ENCODE peak calls at places on chromosomes 1 and 21, in eight cellular contexts. Y is astrocyte of the cerebellum, A is fibroblast of mammary gland, Z is psoas muscle, X is Calu3, Q is HFFc6, M is GM20000, F is WTC11. H is an unnamed sample.

GRCh38 chr1:172117800-172118199 is 276.5 kb downstream of the DNM3 start:
- DNase-seq in Y (peak; percentile 50), A (no peak), Z (no peak), X (no peak), Q (no peak), M (peak; percentile 7), F (no peak), H (no peak)

GRCh38 chr1:240712014-240712731 is 100.2 kb upstream of the GREM2 start:
- DNase-seq in Y (no peak), A (peak; percentile 26), Z (no peak), X (no peak), Q (peak; percentile 40), M (no peak), F (no peak), H (no peak)

GRCh38 chr1:112522621-112523020 is 13.9 kb downstream of the WNT2B start:
- DNase-seq in Y (peak; percentile 97), A (peak; percentile 93), Z (no peak), X (no peak), Q (peak; percentile 88), M (no peak), F (no peak), H (no peak)

GRCh38 chr1:88061106-88061829 is 622.8 kb upstream of the PKN2 start:
- DNase-seq in Y (peak; percentile 45), A (peak; percentile 75), Z (peak; percentile 48), X (peak; percentile 69), Q (peak; percentile 70), M (peak; percentile 10), F (peak; percentile 61), H (no peak)

GRCh38 chr1:78840447-78841251 is 165.9 kb downstream of the ADGRL4 start:
- DNase-seq in Y (peak; percentile 78), A (peak; percentile 84), Z (no peak), X (no peak), Q (peak; percentile 58), M (peak; percentile 3), F (peak; percentile 10), H (peak; percentile 89)

GRCh38 chr1:73637275-73637674 is 560.7 kb downstream of the LRRIQ3 start:
- DNase-seq in Y (no peak), A (no peak), Z (no peak), X (no peak), Q (no peak), M (no peak), F (no peak), H (no peak)

GRCh38 chr1:2210084-2210653 is 15.6 kb upstream of the FAAP20 start:
- DNase-seq in Y (no peak), A (no peak), Z (no peak), X (no peak), Q (no peak), M (no peak), F (no peak), H (peak; percentile 76)

GRCh38 chr1:58585166-58585565 is 8.1 kb upstream of the TACSTD2 start:
- DNase-seq in Y (no peak), A (no peak), Z (no peak), X (no peak), Q (no peak), M (no peak), F (no peak), H (no peak)

GRCh38 chr1:205009666-205010065 is 33.3 kb upstream of the CNTN2 start:
- DNase-seq in Y (no peak), A (no peak), Z (no peak), X (no peak), Q (no peak), M (no peak), F (no peak), H (no peak)

GRCh38 chr1:32215629-32216505 is 6.3 kb downstream of the TMEM234 start:
- DNase-seq in Y (no peak), A (peak; percentile 62), Z (peak; percentile 68), X (peak; percentile 74), Q (peak; percentile 49), M (peak; percentile 68), F (peak; percentile 78), H (no peak)

GRCh38 chr1:161705537-161705936 is 1.5 kb upstream of the FCRLA start:
- DNase-seq in Y (no peak), A (no peak), Z (no peak), X (no peak), Q (no peak), M (peak; percentile 23), F (no peak), H (no peak)

GRCh38 chr1:7648761-7649384 is 122.2 kb upstream of the VAMP3 start:
- DNase-seq in Y (no peak), A (peak; percentile 2), Z (peak; percentile 90), X (no peak), Q (no peak), M (no peak), F (no peak), H (no peak)

GRCh38 chr1:31133368-31133767 is 67.9 kb upstream of the PUM1 start:
- DNase-seq in Y (no peak), A (no peak), Z (no peak), X (no peak), Q (no peak), M (no peak), F (no peak), H (no peak)

GRCh38 chr1:17874665-17875064 is 119.5 kb downstream of the ACTL8 start:
- DNase-seq in Y (peak; percentile 55), A (peak; percentile 73), Z (no peak), X (no peak), Q (peak; percentile 94), M (no peak), F (no peak), H (no peak)

GRCh38 chr1:108590947-108591346 is 31.0 kb downstream of the EEIG2 start:
- DNase-seq in Y (peak; percentile 84), A (peak; percentile 95), Z (no peak), X (no peak), Q (peak; percentile 97), M (no peak), F (no peak), H (no peak)

GRCh38 chr21:35616090-35616489 is 444.2 kb downstream of the SETD4 start:
- DNase-seq in Y (peak; percentile 45), A (peak; percentile 80), Z (no peak), X (no peak), Q (peak; percentile 41), M (no peak), F (no peak), H (no peak)

GRCh38 chr1:3945222-3945621 is 45.1 kb upstream of the C1orf174 start:
- DNase-seq in Y (no peak), A (no peak), Z (no peak), X (no peak), Q (no peak), M (no peak), F (no peak), H (no peak)

GRCh38 chr1:246293366-246294121 is 213.5 kb downstream of the SMYD3 start:
- DNase-seq in Y (no peak), A (no peak), Z (no peak), X (no peak), Q (no peak), M (no peak), F (no peak), H (no peak)

GRCh38 chr1:174153085-174153824 is 6.1 kb upstream of the RABGAP1L start:
- DNase-seq in Y (no peak), A (no peak), Z (no peak), X (no peak), Q (peak; percentile 4), M (no peak), F (no peak), H (no peak)

GRCh38 chr1:109198043-109198695 is 15.5 kb upstream of the SARS1 start:
- DNase-seq in Y (peak; percentile 70), A (peak; percentile 91), Z (no peak), X (no peak), Q (peak; percentile 84), M (no peak), F (no peak), H (no peak)

DNA sequence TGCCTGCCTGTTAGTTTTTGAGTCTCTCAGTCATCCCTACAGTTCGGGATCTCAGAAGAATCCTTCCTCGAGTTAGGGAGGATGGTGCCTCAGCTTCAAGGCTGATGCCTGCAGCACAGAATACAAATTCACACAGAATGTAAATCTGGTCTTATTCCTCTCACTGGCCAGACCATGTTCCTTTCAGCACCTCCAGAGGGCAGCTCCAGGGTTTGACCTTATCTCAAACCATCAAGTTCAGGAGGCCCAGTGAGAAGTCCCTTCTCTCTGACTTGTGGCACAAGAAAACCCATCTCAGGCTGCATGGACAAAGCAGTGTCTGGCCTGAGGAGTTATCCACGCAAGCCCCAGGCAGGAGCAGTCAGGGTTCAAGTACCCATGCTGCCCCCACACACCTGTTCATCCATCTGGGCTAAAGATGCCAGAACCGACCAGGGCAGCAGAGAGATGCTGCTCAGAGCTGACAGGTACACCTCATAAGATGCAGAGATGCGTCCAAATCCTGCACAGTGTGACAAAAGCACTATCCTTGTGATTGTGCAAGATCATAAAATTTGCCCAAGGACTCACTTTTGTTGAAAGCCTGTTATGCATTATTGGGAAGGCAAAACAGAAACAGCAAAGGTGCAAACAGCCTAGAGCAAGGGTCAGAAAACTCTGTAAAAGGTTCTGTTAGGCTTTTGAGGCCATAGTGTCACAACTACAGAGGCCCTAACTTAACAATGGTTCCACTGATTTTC is 49.8 kb downstream of the BCAR3 start:
- DNase-seq in Y (no peak), A (peak; percentile 45), Z (no peak), X (peak; percentile 28), Q (no peak), M (peak; percentile 35), F (no peak), H (peak; percentile 54)
- TF ChIP-seq CTCF in Y (peak; percentile 31), A (peak; percentile 34), Z (peak; percentile 15), X (peak; percentile 43), Q (peak; percentile 50), M (peak; percentile 15), F (no peak), H (peak; percentile 32)

DNA sequence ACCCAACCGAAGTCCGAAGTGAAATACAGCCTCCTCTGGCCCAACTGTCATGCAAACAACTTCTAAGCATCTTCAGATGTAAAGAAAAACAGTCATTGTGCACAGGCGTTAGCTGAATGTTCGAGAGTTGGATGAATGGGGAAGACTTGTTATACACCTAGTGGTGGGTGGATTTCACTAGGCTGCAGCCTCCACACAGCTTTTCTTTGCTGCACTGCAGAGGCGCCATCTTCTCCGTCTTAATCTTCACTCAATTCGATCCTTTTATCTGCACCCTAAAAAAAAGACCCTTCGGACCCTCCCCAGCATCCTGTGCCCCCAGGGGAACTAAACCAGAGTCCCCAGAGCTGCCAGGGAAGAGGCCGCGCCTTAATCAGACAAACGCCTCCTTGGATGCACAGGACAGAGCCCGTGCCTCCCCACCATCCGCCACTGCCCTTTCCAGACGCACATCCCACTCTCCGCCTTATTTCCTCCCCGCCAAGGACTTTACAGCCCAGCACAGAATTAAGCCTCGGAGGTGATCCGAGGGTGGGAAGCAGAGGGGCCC is 1.4 kb downstream of the APP start:
- DNase-seq in Y (peak; percentile 55), A (peak; percentile 73), Z (peak; percentile 55), X (peak; percentile 40), Q (peak; percentile 57), M (peak; percentile 67), F (no peak), H (no peak)
- TF ChIP-seq CTCF in Y (peak; percentile 61), A (peak; percentile 51), Z (peak; percentile 10), X (peak; percentile 17), Q (peak; percentile 68), M (no peak), F (no peak), H (peak; percentile 60)

GRCh38 chr1:16503494-16503893 is 10.6 kb downstream of the RNU1-1 start:
- DNase-seq in Y (no peak), A (no peak), Z (no peak), X (no peak), Q (no peak), M (no peak), F (no peak), H (no peak)

GRCh38 chr1:16498573-16499359 is 15.3 kb downstream of the RNU1-1 start:
- DNase-seq in Y (peak; percentile 49), A (peak; percentile 64), Z (peak; percentile 92), X (peak; percentile 90), Q (peak; percentile 65), M (peak; percentile 99), F (peak; percentile 95), H (peak; percentile 96)
- TF ChIP-seq CTCF in Y (no peak), A (no peak), Z (no peak), X (no peak), Q (peak; percentile 47), M (no peak), F (no peak), H (no peak)

GRCh38 chr1:202329891-202330290 is 11.8 kb downstream of the UBE2T start:
- DNase-seq in Y (no peak), A (no peak), Z (no peak), X (no peak), Q (no peak), M (no peak), F (no peak), H (no peak)
- TF ChIP-seq CTCF in Y (no peak), A (peak; percentile 7), Z (no peak), X (no peak), Q (no peak), M (no peak), F (peak; percentile 22), H (no peak)

H was measured in osteocyte.